ENCODE peak calls at places on chromosomes 7 and 10, in nine cellular contexts. One of them, this sample, is unnamed.

GRCh38 chr7:25028370-25028971 is 48.5 kb upstream of the OSBPL3 start:
- DNase-seq in endothelial cell: no peak
- DNase-seq in A549: no peak
- DNase-seq in DND-41: peak; percentile 59
- DNase-seq in WTC11: no peak
- DNase-seq in OCI-LY7: no peak
- DNase-seq in psoas muscle: no peak
- DNase-seq in GM13976: no peak
- DNase-seq in GM10248: no peak
- DNase-seq in this sample: no peak

GRCh38 chr7:143391462-143392404 is 10.6 kb downstream of the ZYX start:
- DNase-seq in endothelial cell: no peak
- DNase-seq in A549: no peak
- DNase-seq in DND-41: no peak
- DNase-seq in WTC11: no peak
- DNase-seq in OCI-LY7: no peak
- DNase-seq in psoas muscle: peak; percentile 87
- DNase-seq in GM13976: no peak
- DNase-seq in GM10248: no peak
- DNase-seq in this sample: no peak

GRCh38 chr7:11171569-11172192 is 198.0 kb downstream of the PHF14 start:
- DNase-seq in endothelial cell: peak; percentile 13
- DNase-seq in A549: no peak
- DNase-seq in DND-41: no peak
- DNase-seq in WTC11: no peak
- DNase-seq in OCI-LY7: no peak
- DNase-seq in psoas muscle: no peak
- DNase-seq in GM13976: no peak
- DNase-seq in GM10248: no peak
- DNase-seq in this sample: no peak

GRCh38 chr10:117137031-117137910 is 799 bp downstream of the VAX1 start:
- DNase-seq in endothelial cell: peak; percentile 70
- DNase-seq in A549: peak; percentile 84
- DNase-seq in DND-41: no peak
- DNase-seq in WTC11: peak; percentile 60
- DNase-seq in OCI-LY7: no peak
- DNase-seq in psoas muscle: no peak
- DNase-seq in GM13976: no peak
- DNase-seq in GM10248: no peak
- DNase-seq in this sample: no peak

GRCh38 chr7:107180378-107180777 is 11.6 kb downstream of the HBP1 start:
- DNase-seq in endothelial cell: no peak
- DNase-seq in A549: peak; percentile 16
- DNase-seq in DND-41: no peak
- DNase-seq in WTC11: no peak
- DNase-seq in OCI-LY7: no peak
- DNase-seq in psoas muscle: peak; percentile 26
- DNase-seq in GM13976: no peak
- DNase-seq in GM10248: no peak
- DNase-seq in this sample: peak; percentile 24

GRCh38 chr7:81887691-81888090 is 117.8 kb upstream of the HGF start:
- DNase-seq in endothelial cell: no peak
- DNase-seq in A549: no peak
- DNase-seq in DND-41: no peak
- DNase-seq in WTC11: no peak
- DNase-seq in OCI-LY7: no peak
- DNase-seq in psoas muscle: no peak
- DNase-seq in GM13976: no peak
- DNase-seq in GM10248: no peak
- DNase-seq in this sample: peak; percentile 57

GRCh38 chr7:79528421-79528820 is 75.0 kb upstream of the MAGI2 start:
- DNase-seq in endothelial cell: no peak
- DNase-seq in A549: no peak
- DNase-seq in DND-41: no peak
- DNase-seq in WTC11: no peak
- DNase-seq in OCI-LY7: no peak
- DNase-seq in psoas muscle: no peak
- DNase-seq in GM13976: no peak
- DNase-seq in GM10248: no peak
- DNase-seq in this sample: no peak

GRCh38 chr7:151229249-151229648 is 2.2 kb upstream of the ABCF2 start:
- DNase-seq in endothelial cell: no peak
- DNase-seq in A549: no peak
- DNase-seq in DND-41: no peak
- DNase-seq in WTC11: no peak
- DNase-seq in OCI-LY7: no peak
- DNase-seq in psoas muscle: no peak
- DNase-seq in GM13976: no peak
- DNase-seq in GM10248: no peak
- DNase-seq in this sample: no peak

GRCh38 chr7:7772385-7772784 is 54.0 kb upstream of the RPA3 start:
- DNase-seq in endothelial cell: no peak
- DNase-seq in A549: no peak
- DNase-seq in DND-41: no peak
- DNase-seq in WTC11: no peak
- DNase-seq in OCI-LY7: peak; percentile 50
- DNase-seq in psoas muscle: no peak
- DNase-seq in GM13976: no peak
- DNase-seq in GM10248: no peak
- DNase-seq in this sample: peak; percentile 57

DNA sequence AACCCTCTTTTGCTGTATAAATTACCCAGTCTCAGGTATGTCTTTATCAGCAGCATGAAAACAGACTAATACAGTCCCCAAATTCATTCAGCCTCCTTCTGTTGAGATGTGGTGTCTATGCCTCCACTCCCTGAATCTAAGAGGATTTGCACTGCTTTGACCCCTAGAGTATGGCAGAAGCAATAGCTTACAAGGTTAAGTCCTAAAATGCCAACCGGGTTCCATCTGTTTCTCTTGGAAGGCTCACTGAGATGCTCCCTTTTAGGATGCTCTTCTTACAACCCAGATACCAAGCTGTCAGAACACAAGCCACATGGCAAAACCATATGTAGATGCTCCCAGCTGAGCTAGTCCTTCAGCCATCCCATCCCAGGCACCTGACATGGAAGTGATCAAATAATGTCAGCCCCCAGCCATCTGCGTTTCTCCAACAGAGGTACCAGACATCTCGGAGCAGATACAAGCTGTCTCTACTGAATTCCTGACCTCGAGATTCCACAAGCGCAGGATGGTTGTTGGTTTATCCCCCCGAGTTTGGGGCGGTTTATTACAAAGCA is 20.2 kb downstream of the CALN1 start:
- DNase-seq in endothelial cell: no peak
- DNase-seq in A549: no peak
- DNase-seq in DND-41: no peak
- DNase-seq in WTC11: no peak
- DNase-seq in OCI-LY7: no peak
- DNase-seq in psoas muscle: no peak
- DNase-seq in GM13976: no peak
- DNase-seq in GM10248: no peak
- DNase-seq in this sample: no peak
- TF ChIP-seq CTCF in endothelial cell: no peak
- TF ChIP-seq CTCF in A549: no peak
- TF ChIP-seq CTCF in DND-41: no peak
- TF ChIP-seq CTCF in WTC11: no peak
- TF ChIP-seq CTCF in OCI-LY7: no peak
- TF ChIP-seq CTCF in psoas muscle: no peak
- TF ChIP-seq CTCF in GM13976: no peak
- TF ChIP-seq CTCF in GM10248: no peak
- TF ChIP-seq CTCF in this sample: no peak

DNA sequence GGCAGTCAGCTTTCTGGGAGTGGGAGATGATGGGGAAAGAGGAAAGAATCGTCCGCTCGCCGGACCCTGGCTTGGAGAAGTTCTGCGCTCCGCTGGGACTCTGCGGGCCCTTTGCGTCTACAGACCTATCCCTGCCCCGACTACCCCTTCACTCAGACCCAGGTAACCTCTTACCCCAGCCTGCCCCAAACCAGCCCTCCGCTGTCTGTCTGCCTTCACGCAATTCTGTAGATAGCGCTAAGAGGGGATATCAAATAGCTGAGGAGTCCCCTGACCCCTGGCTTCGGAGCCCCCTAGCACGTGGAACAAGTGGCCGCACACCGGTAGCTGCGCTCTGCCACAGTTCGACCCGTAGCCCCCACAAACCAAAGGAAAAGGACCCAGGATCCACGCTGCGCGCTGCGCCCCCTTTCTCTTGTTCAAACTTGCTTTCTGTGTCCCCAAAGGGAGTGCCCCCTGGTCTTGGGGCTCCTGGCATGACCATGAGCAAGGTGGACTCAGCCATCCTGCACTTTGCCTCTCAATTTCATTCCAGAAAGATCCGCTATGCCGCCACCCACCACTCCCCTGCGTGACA is 7.0 kb downstream of the HOXA4 start:
- DNase-seq in endothelial cell: no peak
- DNase-seq in A549: no peak
- DNase-seq in DND-41: no peak
- DNase-seq in WTC11: no peak
- DNase-seq in OCI-LY7: no peak
- DNase-seq in psoas muscle: no peak
- DNase-seq in GM13976: no peak
- DNase-seq in GM10248: no peak
- DNase-seq in this sample: no peak
- TF ChIP-seq CTCF in endothelial cell: no peak
- TF ChIP-seq CTCF in A549: no peak
- TF ChIP-seq CTCF in DND-41: no peak
- TF ChIP-seq CTCF in WTC11: no peak
- TF ChIP-seq CTCF in OCI-LY7: no peak
- TF ChIP-seq CTCF in psoas muscle: no peak
- TF ChIP-seq CTCF in GM13976: no peak
- TF ChIP-seq CTCF in GM10248: no peak
- TF ChIP-seq CTCF in this sample: no peak

DNA sequence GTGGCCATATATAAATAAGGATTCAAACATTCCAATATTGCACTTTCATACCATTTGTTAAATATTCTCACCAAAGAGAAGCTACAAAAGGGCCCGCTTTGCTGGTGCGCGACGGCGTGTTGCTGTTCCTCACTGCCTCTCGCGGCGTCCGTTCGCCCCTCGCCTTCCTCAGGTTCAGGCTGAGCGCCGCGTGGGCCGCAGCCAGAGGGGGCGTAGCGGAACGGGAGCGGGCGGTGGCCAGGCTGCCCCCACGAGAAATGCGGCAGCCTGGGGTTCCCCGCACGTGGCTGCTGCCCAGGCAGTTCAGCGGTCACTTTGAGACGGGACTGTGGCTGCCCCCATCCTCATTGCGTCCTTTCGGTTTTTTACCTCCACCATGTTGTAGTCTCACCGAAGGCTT is 67.3 kb upstream of the VWDE start:
- DNase-seq in endothelial cell: no peak
- DNase-seq in A549: no peak
- DNase-seq in DND-41: no peak
- DNase-seq in WTC11: no peak
- DNase-seq in OCI-LY7: no peak
- DNase-seq in psoas muscle: no peak
- DNase-seq in GM13976: no peak
- DNase-seq in GM10248: no peak
- DNase-seq in this sample: no peak
- TF ChIP-seq CTCF in endothelial cell: no peak
- TF ChIP-seq CTCF in A549: no peak
- TF ChIP-seq CTCF in DND-41: no peak
- TF ChIP-seq CTCF in WTC11: no peak
- TF ChIP-seq CTCF in OCI-LY7: no peak
- TF ChIP-seq CTCF in psoas muscle: no peak
- TF ChIP-seq CTCF in GM13976: no peak
- TF ChIP-seq CTCF in GM10248: no peak
- TF ChIP-seq CTCF in this sample: no peak

GRCh38 chr10:24515481-24515880 is 208.2 kb downstream of the ARHGAP21 start:
- DNase-seq in endothelial cell: no peak
- DNase-seq in A549: no peak
- DNase-seq in DND-41: no peak
- DNase-seq in WTC11: no peak
- DNase-seq in OCI-LY7: no peak
- DNase-seq in psoas muscle: no peak
- DNase-seq in GM13976: no peak
- DNase-seq in GM10248: no peak
- DNase-seq in this sample: no peak

GRCh38 chr10:24518411-24518810 is 205.3 kb downstream of the ARHGAP21 start:
- DNase-seq in endothelial cell: no peak
- DNase-seq in A549: no peak
- DNase-seq in DND-41: no peak
- DNase-seq in WTC11: no peak
- DNase-seq in OCI-LY7: no peak
- DNase-seq in psoas muscle: no peak
- DNase-seq in GM13976: no peak
- DNase-seq in GM10248: no peak
- DNase-seq in this sample: no peak

GRCh38 chr10:24518981-24519597 is 204.6 kb downstream of the ARHGAP21 start:
- DNase-seq in endothelial cell: peak; percentile 73
- DNase-seq in A549: peak; percentile 67
- DNase-seq in DND-41: peak; percentile 29
- DNase-seq in WTC11: peak; percentile 67
- DNase-seq in OCI-LY7: peak; percentile 3
- DNase-seq in psoas muscle: peak; percentile 67
- DNase-seq in GM13976: peak; percentile 58
- DNase-seq in GM10248: peak; percentile 54
- DNase-seq in this sample: peak; percentile 50

GRCh38 chr10:24513155-24513554 is 210.5 kb downstream of the ARHGAP21 start:
- DNase-seq in endothelial cell: peak; percentile 21
- DNase-seq in A549: no peak
- DNase-seq in DND-41: no peak
- DNase-seq in WTC11: peak; percentile 34
- DNase-seq in OCI-LY7: no peak
- DNase-seq in psoas muscle: no peak
- DNase-seq in GM13976: no peak
- DNase-seq in GM10248: no peak
- DNase-seq in this sample: peak; percentile 17
- TF ChIP-seq CTCF in endothelial cell: no peak
- TF ChIP-seq CTCF in A549: peak; percentile 21
- TF ChIP-seq CTCF in DND-41: peak; percentile 40
- TF ChIP-seq CTCF in WTC11: no peak
- TF ChIP-seq CTCF in OCI-LY7: no peak
- TF ChIP-seq CTCF in psoas muscle: peak; percentile 19
- TF ChIP-seq CTCF in GM13976: no peak
- TF ChIP-seq CTCF in GM10248: peak; percentile 29
- TF ChIP-seq CTCF in this sample: peak; percentile 6

GRCh38 chr7:156650042-156650441 is 9.5 kb downstream of the RNF32 start:
- DNase-seq in endothelial cell: peak; percentile 45
- DNase-seq in A549: no peak
- DNase-seq in DND-41: no peak
- DNase-seq in WTC11: peak; percentile 68
- DNase-seq in OCI-LY7: no peak
- DNase-seq in psoas muscle: no peak
- DNase-seq in GM13976: no peak
- DNase-seq in GM10248: no peak
- DNase-seq in this sample: peak; percentile 13
- TF ChIP-seq CTCF in endothelial cell: no peak
- TF ChIP-seq CTCF in A549: no peak
- TF ChIP-seq CTCF in DND-41: no peak
- TF ChIP-seq CTCF in WTC11: no peak
- TF ChIP-seq CTCF in OCI-LY7: no peak
- TF ChIP-seq CTCF in psoas muscle: no peak
- TF ChIP-seq CTCF in GM13976: no peak
- TF ChIP-seq CTCF in GM10248: peak; percentile 51
- TF ChIP-seq CTCF in this sample: peak; percentile 19

GRCh38 chr7:76515999-76516443 is 5.7 kb downstream of the UPK3B start:
- DNase-seq in endothelial cell: peak; percentile 78
- DNase-seq in A549: no peak
- DNase-seq in DND-41: peak; percentile 50
- DNase-seq in WTC11: peak; percentile 91
- DNase-seq in OCI-LY7: peak; percentile 17
- DNase-seq in psoas muscle: no peak
- DNase-seq in GM13976: peak; percentile 83
- DNase-seq in GM10248: peak; percentile 77
- DNase-seq in this sample: peak; percentile 62
- TF ChIP-seq CTCF in endothelial cell: peak; percentile 65
- TF ChIP-seq CTCF in A549: peak; percentile 49
- TF ChIP-seq CTCF in DND-41: peak; percentile 81
- TF ChIP-seq CTCF in WTC11: peak; percentile 84
- TF ChIP-seq CTCF in OCI-LY7: peak; percentile 71
- TF ChIP-seq CTCF in psoas muscle: peak; percentile 67
- TF ChIP-seq CTCF in GM13976: peak; percentile 86
- TF ChIP-seq CTCF in GM10248: peak; percentile 79
- TF ChIP-seq CTCF in this sample: peak; percentile 87

GRCh38 chr7:20647908-20648776 is 32.7 kb downstream of the ABCB5 start:
- DNase-seq in endothelial cell: peak; percentile 49
- DNase-seq in A549: peak; percentile 44
- DNase-seq in DND-41: peak; percentile 6
- DNase-seq in WTC11: peak; percentile 65
- DNase-seq in OCI-LY7: peak; percentile 10
- DNase-seq in psoas muscle: no peak
- DNase-seq in GM13976: no peak
- DNase-seq in GM10248: no peak
- DNase-seq in this sample: peak; percentile 49
- TF ChIP-seq CTCF in endothelial cell: peak; percentile 53
- TF ChIP-seq CTCF in A549: peak; percentile 48
- TF ChIP-seq CTCF in DND-41: peak; percentile 49
- TF ChIP-seq CTCF in WTC11: peak; percentile 63
- TF ChIP-seq CTCF in OCI-LY7: peak; percentile 70
- TF ChIP-seq CTCF in psoas muscle: no peak
- TF ChIP-seq CTCF in GM13976: no peak
- TF ChIP-seq CTCF in GM10248: peak; percentile 36
- TF ChIP-seq CTCF in this sample: peak; percentile 47